ENCODE peak calls at places on chromosomes 2 and 18, in ten cellular contexts. G is activated naive CD4-positive, alpha-beta T cell; K is A549; P is stimulated activated CD4-positive, alpha-beta T cell treated with anti-CD3 and anti-CD28 coated beads, Interleukin-12 subunit alpha, Interleukin-12 subunit beta, amount 100 ng/mL, for 4 hours; B is NCI-H1092 treated with DMSO at 0.1 percent for 48 hours; R is epithelial cell of esophagus; W is T follicular helper cell; O is activated CD8-positive, alpha-beta memory T cell treated with anti-CD3 and anti-CD28 coated beads, Interleukin-2, amount 50 U/mL, for 4 hours; X is HFF-Myc; Z is pulmonary artery endothelial cell. Y is an unnamed sample.

GRCh38 chr2:27408601-27409320 is 630 bp downstream of the PPM1G start:
- DNase-seq in G (no peak), K (peak), P (peak), B (peak), R (peak), W (no peak), O (no peak), X (no peak), Z (no peak), Y (peak)

GRCh38 chr2:43824951-43825493 is 13.6 kb downstream of the ABCG5 start:
- DNase-seq in G (no peak), K (no peak), P (no peak), B (no peak), R (no peak), W (no peak), O (no peak), X (no peak), Z (no peak), Y (no peak)

GRCh38 chr18:68431111-68431921 is 283.6 kb downstream of the TMX3 start:
- DNase-seq in G (no peak), K (no peak), P (no peak), B (no peak), R (no peak), W (no peak), O (no peak), X (no peak), Z (no peak), Y (no peak)

GRCh38 chr2:201507725-201508124 is 56.2 kb downstream of the STRADB start:
- DNase-seq in G (no peak), K (no peak), P (peak), B (no peak), R (no peak), W (no peak), O (no peak), X (no peak), Z (no peak), Y (no peak)

GRCh38 chr18:21820035-21820810 is 79.6 kb downstream of the MIB1 start:
- DNase-seq in G (no peak), K (peak), P (no peak), B (no peak), R (peak), W (no peak), O (no peak), X (no peak), Z (no peak), Y (peak)

GRCh38 chr2:178123163-178123562 is 10.9 kb downstream of the RBM45 start:
- DNase-seq in G (no peak), K (no peak), P (no peak), B (no peak), R (no peak), W (no peak), O (no peak), X (no peak), Z (no peak), Y (no peak)

GRCh38 chr2:108377411-108377810 is 343 bp upstream of the SULT1C4 start:
- DNase-seq in G (no peak), K (no peak), P (no peak), B (no peak), R (no peak), W (no peak), O (no peak), X (no peak), Z (no peak), Y (no peak)

GRCh38 chr2:36988008-36988407 is 21.7 kb upstream of the STRN start:
- DNase-seq in G (no peak), K (no peak), P (no peak), B (no peak), R (no peak), W (no peak), O (no peak), X (no peak), Z (no peak), Y (no peak)

GRCh38 chr2:195660265-195660890 is 3.4 kb downstream of the SLC39A10 start:
- DNase-seq in G (peak), K (peak), P (peak), B (peak), R (peak), W (peak), O (peak), X (peak), Z (peak), Y (peak)

GRCh38 chr18:61953161-61953560 is 60.4 kb upstream of the RNF152 start:
- DNase-seq in G (no peak), K (no peak), P (no peak), B (no peak), R (no peak), W (no peak), O (no peak), X (no peak), Z (no peak), Y (no peak)

GRCh38 chr2:200335657-200336056 is 29.2 kb downstream of the SPATS2L start:
- DNase-seq in G (no peak), K (peak), P (no peak), B (no peak), R (peak), W (no peak), O (no peak), X (no peak), Z (no peak), Y (peak)

GRCh38 chr2:234334146-234334545 is 162.7 kb downstream of the ARL4C start:
- DNase-seq in G (no peak), K (no peak), P (no peak), B (no peak), R (peak), W (no peak), O (no peak), X (no peak), Z (no peak), Y (no peak)

GRCh38 chr2:238007924-238008323 is 41.1 kb downstream of the UBE2F start:
- DNase-seq in G (no peak), K (no peak), P (no peak), B (no peak), R (no peak), W (no peak), O (no peak), X (no peak), Z (no peak), Y (no peak)

GRCh38 chr2:215372968-215373649 is 61.2 kb downstream of the ATIC start:
- DNase-seq in G (no peak), K (no peak), P (no peak), B (no peak), R (no peak), W (no peak), O (no peak), X (no peak), Z (no peak), Y (no peak)